ENCODE peak calls at places on chromosome 5, in eight cellular contexts. B, V, D, Q, T, X, C and P are unnamed samples.

GRCh38 chr5:171308453-171309275 is at the start of gene TLX3:
- DNase-seq in B (no peak), V (peak), D (no peak), Q (peak), T (no peak), X (no peak), C (no peak), P (no peak)

GRCh38 chr5:33075731-33076130 is 364.6 kb downstream of the NPR3 start:
- DNase-seq in B (no peak), V (no peak), D (no peak), Q (no peak), T (no peak), X (no peak), C (no peak), P (no peak)

GRCh38 chr5:164119806-164120440 is 614.5 kb downstream of the MAT2B start:
- DNase-seq in B (no peak), V (peak), D (no peak), Q (no peak), T (peak), X (no peak), C (no peak), P (no peak)

GRCh38 chr5:134935711-134936602 is 31.0 kb downstream of the PCBD2 start:
- DNase-seq in B (no peak), V (no peak), D (no peak), Q (no peak), T (no peak), X (no peak), C (no peak), P (no peak)

GRCh38 chr5:30505014-30505886 is 688.2 kb upstream of the CDH6 start:
- DNase-seq in B (no peak), V (peak), D (no peak), Q (no peak), T (no peak), X (no peak), C (no peak), P (no peak)

GRCh38 chr5:105587963-105588662 is 2025.5 kb upstream of the NUDT12 start:
- DNase-seq in B (no peak), V (no peak), D (no peak), Q (no peak), T (no peak), X (no peak), C (no peak), P (no peak)

GRCh38 chr5:34628373-34628772 is 27.8 kb upstream of the RAI14 start:
- DNase-seq in B (no peak), V (no peak), D (no peak), Q (no peak), T (no peak), X (no peak), C (no peak), P (no peak)

GRCh38 chr5:40860711-40861110 is 19.5 kb downstream of the CARD6 start:
- DNase-seq in B (no peak), V (no peak), D (no peak), Q (no peak), T (no peak), X (no peak), C (no peak), P (no peak)

GRCh38 chr5:52491071-52491828 is 296.5 kb upstream of the ITGA1 start:
- DNase-seq in B (no peak), V (no peak), D (no peak), Q (no peak), T (no peak), X (no peak), C (no peak), P (no peak)

GRCh38 chr5:81783401-81783800 is 32.5 kb upstream of the SSBP2 start:
- DNase-seq in B (no peak), V (no peak), D (no peak), Q (no peak), T (no peak), X (no peak), C (no peak), P (no peak)

GRCh38 chr5:68746220-68747076 is 347.4 kb upstream of the SLC30A5 start:
- DNase-seq in B (no peak), V (peak), D (no peak), Q (no peak), T (no peak), X (no peak), C (no peak), P (no peak)

GRCh38 chr5:9519537-9519936 is 26.3 kb downstream of the SEMA5A start:
- DNase-seq in B (no peak), V (no peak), D (no peak), Q (no peak), T (no peak), X (no peak), C (no peak), P (no peak)

GRCh38 chr5:151886741-151887261 is 37.9 kb downstream of the GLRA1 start:
- DNase-seq in B (no peak), V (no peak), D (no peak), Q (no peak), T (no peak), X (no peak), C (no peak), P (no peak)

GRCh38 chr5:119630752-119631440 is 1.5 kb downstream of the FAM170A start:
- DNase-seq in B (no peak), V (no peak), D (no peak), Q (no peak), T (no peak), X (no peak), C (no peak), P (no peak)

GRCh38 chr5:143187495-143187894 is 216.0 kb downstream of the NR3C1 start:
- DNase-seq in B (no peak), V (no peak), D (no peak), Q (no peak), T (no peak), X (no peak), C (no peak), P (no peak)

GRCh38 chr5:80117446-80117845 is 82.3 kb downstream of the THBS4 start:
- DNase-seq in B (no peak), V (no peak), D (no peak), Q (no peak), T (no peak), X (no peak), C (no peak), P (no peak)

GRCh38 chr5:94276056-94276455 is 342.3 kb downstream of the KIAA0825 start:
- DNase-seq in B (no peak), V (no peak), D (no peak), Q (no peak), T (no peak), X (no peak), C (no peak), P (no peak)

GRCh38 chr5:57456056-57456455 is 26.6 kb downstream of the ACTBL2 start:
- DNase-seq in B (peak), V (no peak), D (peak), Q (no peak), T (no peak), X (no peak), C (no peak), P (no peak)

GRCh38 chr5:134135091-134135655 is 20.7 kb downstream of the TCF7 start:
- DNase-seq in B (no peak), V (no peak), D (no peak), Q (no peak), T (no peak), X (peak), C (peak), P (no peak)

GRCh38 chr5:31021181-31021624 is 172.3 kb upstream of the CDH6 start:
- DNase-seq in B (no peak), V (no peak), D (no peak), Q (no peak), T (no peak), X (no peak), C (no peak), P (no peak)

GRCh38 chr5:154092356-154092755 is 53.6 kb downstream of the MFAP3 start:
- DNase-seq in B (no peak), V (no peak), D (no peak), Q (no peak), T (peak), X (no peak), C (no peak), P (no peak)

GRCh38 chr5:64872044-64872443 is 103.3 kb downstream of the CWC27 start:
- DNase-seq in B (no peak), V (no peak), D (no peak), Q (no peak), T (peak), X (no peak), C (no peak), P (no peak)

GRCh38 chr5:35337332-35338168 is 107.3 kb upstream of the PRLR start:
- DNase-seq in B (no peak), V (peak), D (no peak), Q (no peak), T (no peak), X (no peak), C (no peak), P (no peak)

GRCh38 chr5:132751444-132751843 is 4.2 kb downstream of the CCNI2 start:
- DNase-seq in B (no peak), V (no peak), D (no peak), Q (no peak), T (no peak), X (no peak), C (no peak), P (no peak)

GRCh38 chr5:84286662-84287061 is 98.0 kb downstream of the EDIL3 start:
- DNase-seq in B (no peak), V (no peak), D (no peak), Q (no peak), T (no peak), X (no peak), C (no peak), P (no peak)

GRCh38 chr5:115379622-115380344 is 83.3 kb upstream of the CCDC112 start:
- DNase-seq in B (peak), V (no peak), D (no peak), Q (peak), T (no peak), X (no peak), C (no peak), P (no peak)

GRCh38 chr5:1003296-1003937 is 5.2 kb upstream of the NKD2 start:
- DNase-seq in B (peak), V (no peak), D (no peak), Q (peak), T (no peak), X (no peak), C (no peak), P (no peak)

GRCh38 chr5:150065886-150066285 is 20.5 kb downstream of the CSF1R start:
- DNase-seq in B (no peak), V (no peak), D (no peak), Q (no peak), T (peak), X (peak), C (no peak), P (no peak)

GRCh38 chr5:38891563-38891962 is 45.8 kb downstream of the OSMR start:
- DNase-seq in B (no peak), V (no peak), D (no peak), Q (no peak), T (no peak), X (no peak), C (no peak), P (no peak)

DNA sequence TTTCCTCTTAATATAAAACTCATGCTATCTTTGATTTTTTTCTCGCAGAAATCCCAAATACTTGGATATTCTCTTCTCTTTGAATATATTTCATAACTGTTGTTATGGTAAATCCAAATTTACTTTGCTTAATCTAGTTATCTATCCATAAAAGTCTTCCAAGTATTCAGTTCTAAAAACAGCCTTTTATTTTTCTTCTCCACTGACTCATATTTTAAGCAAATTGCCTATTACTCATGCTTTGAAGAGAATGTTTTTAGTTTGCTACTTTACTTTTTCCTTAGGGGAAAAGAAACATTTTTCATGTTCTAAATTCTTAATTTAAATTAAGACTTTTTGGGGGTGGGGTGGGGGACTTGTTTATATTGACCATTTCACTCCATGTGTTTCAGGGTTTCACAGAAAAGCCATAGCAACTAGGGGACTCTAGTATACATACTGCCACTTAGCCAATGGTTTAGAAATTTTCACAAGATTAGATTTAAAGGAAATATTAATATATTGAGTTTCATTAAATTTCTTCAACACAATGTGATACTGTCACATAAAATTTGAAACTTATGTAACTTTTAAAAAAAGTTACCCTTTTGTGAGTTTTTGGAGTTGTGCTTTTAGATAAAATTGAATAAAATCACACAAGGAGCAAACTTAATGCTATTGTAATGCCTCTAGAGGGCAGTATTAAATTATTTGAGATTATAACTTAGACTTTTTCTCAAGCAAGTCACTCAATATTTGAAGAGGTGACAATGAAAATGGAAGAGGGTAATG is 545.8 kb upstream of the ARRDC3 start:
- DNase-seq in B (no peak), V (peak), D (no peak), Q (peak), T (peak), X (no peak), C (no peak), P (no peak)
- TF ChIP-seq CTCF in B (peak), V (peak), D (peak), Q (peak), T (peak), X (peak), C (peak), P (no peak)

GRCh38 chr5:138180183-138180782 is 1.4 kb downstream of the KIF20A start:
- DNase-seq in B (no peak), V (peak), D (peak), Q (peak), T (peak), X (no peak), C (no peak), P (no peak)
- TF ChIP-seq CTCF in B (peak), V (peak), D (peak), Q (no peak), T (peak), X (no peak), C (peak), P (peak)

GRCh38 chr5:127878174-127878750 is 175.1 kb downstream of the CCDC192 start:
- DNase-seq in B (peak), V (peak), D (peak), Q (peak), T (peak), X (no peak), C (no peak), P (no peak)
- TF ChIP-seq CTCF in B (no peak), V (peak), D (peak), Q (peak), T (peak), X (no peak), C (peak), P (no peak)

GRCh38 chr5:79031481-79031867 is 38.0 kb downstream of the DMGDH start:
- DNase-seq in B (no peak), V (no peak), D (no peak), Q (no peak), T (no peak), X (no peak), C (no peak), P (no peak)
- TF ChIP-seq CTCF in B (no peak), V (no peak), D (no peak), Q (no peak), T (no peak), X (no peak), C (no peak), P (no peak)

GRCh38 chr5:44603496-44604272 is 205.1 kb upstream of the MRPS30 start:
- DNase-seq in B (no peak), V (peak), D (no peak), Q (peak), T (no peak), X (no peak), C (no peak), P (no peak)
- TF ChIP-seq CTCF in B (no peak), V (peak), D (peak), Q (no peak), T (no peak), X (no peak), C (no peak), P (no peak)

GRCh38 chr5:43075319-43076293 is 35.5 kb upstream of the ANXA2R start:
- DNase-seq in B (no peak), V (no peak), D (no peak), Q (no peak), T (no peak), X (peak), C (no peak), P (no peak)
- TF ChIP-seq CTCF in B (no peak), V (no peak), D (no peak), Q (no peak), T (no peak), X (no peak), C (no peak), P (no peak)